ENCODE peak calls at places on chromosomes 11 and 22, in five cellular contexts. F, D, Z, I and T are unnamed samples.

GRCh38 chr22:44935724-44936123 is 74.1 kb downstream of the PHF21B start:
- DNase-seq in Z (no peak), D (no peak), F (no peak), I (no peak), T (no peak)

GRCh38 chr22:19795617-19796008 is 35.0 kb downstream of the TBX1 start:
- DNase-seq in Z (no peak), D (no peak), I (no peak), F (no peak), T (no peak)

GRCh38 chr11:47469411-47470179 is 20.7 kb upstream of the RAPSN start:
- DNase-seq in D (no peak), Z (no peak), I (peak), F (no peak), T (no peak)

GRCh38 chr11:46977940-46978595 is 41.5 kb downstream of the CSTPP1 start:
- DNase-seq in Z (no peak), D (no peak), F (no peak), I (no peak), T (no peak)

GRCh38 chr22:46596819-46597218 is 23.4 kb upstream of the GRAMD4 start:
- DNase-seq in F (no peak), D (no peak), I (peak), Z (peak), T (no peak)

GRCh38 chr11:61685611-61685955 is 5.4 kb downstream of the DAGLA start:
- DNase-seq in F (no peak), I (no peak), D (no peak), Z (no peak), T (no peak)

GRCh38 chr22:41021655-41022454 is 70.5 kb upstream of the EP300 start:
- DNase-seq in Z (peak), I (no peak), F (peak), D (peak), T (peak)

GRCh38 chr11:12306830-12307229 is 70.5 kb upstream of the PARVA start:
- DNase-seq in F (no peak), I (no peak), D (no peak), Z (no peak), T (no peak)

GRCh38 chr22:44070029-44070428 is 45.9 kb downstream of the PARVB start:
- DNase-seq in I (no peak), Z (no peak), D (no peak), F (no peak), T (no peak)

GRCh38 chr11:89381094-89381493 is 110.1 kb downstream of the NOX4 start:
- DNase-seq in D (no peak), F (no peak), I (no peak), Z (no peak), T (no peak)

GRCh38 chr11:36394056-36394455 is 98.0 kb downstream of the PRR5L start:
- DNase-seq in Z (no peak), I (no peak), F (no peak), D (no peak), T (no peak)

GRCh38 chr11:19779740-19780139 is 67.1 kb downstream of the NAV2 start:
- DNase-seq in I (no peak), F (no peak), Z (no peak), D (no peak), T (no peak)

GRCh38 chr11:75813622-75814039 is 1.4 kb upstream of the UVRAG start:
- DNase-seq in D (no peak), F (no peak), Z (no peak), I (no peak), T (no peak)